ENCODE peak calls at places on chromosome 6, in six cellular contexts. S, Y, W, A, Q and V are unnamed samples.

GRCh38 chr6:134642217-134642616 is 307.7 kb downstream of the ALDH8A1 start:
- DNase-seq in Y (no peak), S (no peak), Q (no peak), A (peak), W (no peak), V (no peak)

GRCh38 chr6:53432318-53433161 is 83.8 kb upstream of the ELOVL5 start:
- DNase-seq in Y (no peak), W (no peak), A (peak), S (no peak), Q (peak), V (peak)

GRCh38 chr6:18454446-18454845 is 67.3 kb downstream of the RNF144B start:
- DNase-seq in Q (no peak), S (no peak), W (no peak), A (no peak), Y (no peak), V (no peak)

GRCh38 chr6:169265486-169266131 is 12.0 kb upstream of the THBS2 start:
- DNase-seq in A (no peak), Y (no peak), S (no peak), W (no peak), Q (no peak), V (no peak)

GRCh38 chr6:76351275-76351674 is 278.8 kb upstream of the IMPG1 start:
- DNase-seq in A (no peak), Q (no peak), S (no peak), Y (no peak), W (peak), V (no peak)

GRCh38 chr6:149306967-149307366 is 10.5 kb upstream of the TAB2 start:
- DNase-seq in A (peak), W (no peak), Y (no peak), Q (no peak), S (no peak), V (no peak)

GRCh38 chr6:55954436-55954835 is 79.0 kb upstream of the BMP5 start:
- DNase-seq in Q (no peak), Y (no peak), S (no peak), W (no peak), A (no peak), V (no peak)

GRCh38 chr6:69279805-69280204 is 517.0 kb downstream of the LMBRD1 start:
- DNase-seq in S (no peak), W (no peak), Y (no peak), Q (no peak), A (no peak), V (no peak)

GRCh38 chr6:167104388-167104787 is 18.5 kb upstream of the CCR6 start:
- DNase-seq in A (no peak), Y (no peak), W (no peak), Q (no peak), S (no peak), V (no peak)

GRCh38 chr6:87628881-87629280 is 38.9 kb downstream of the ORC3 start:
- DNase-seq in A (peak), S (no peak), Q (no peak), Y (no peak), W (no peak), V (peak)

GRCh38 chr6:2986722-2987196 is 12.9 kb upstream of the NQO2 start:
- DNase-seq in A (peak), Y (no peak), W (no peak), S (no peak), Q (no peak), V (no peak)

GRCh38 chr6:132961122-132961521 is 146.8 kb downstream of the RPS12 start:
- DNase-seq in A (peak), W (peak), Q (no peak), S (no peak), Y (no peak), V (no peak)

GRCh38 chr6:53020005-53020744 is 25.1 kb upstream of the GSTA4 start:
- DNase-seq in W (no peak), A (no peak), Q (no peak), Y (no peak), S (no peak), V (no peak)

GRCh38 chr6:170073846-170074245 is 217.0 kb downstream of the DLL1 start:
- DNase-seq in A (no peak), Y (no peak), S (no peak), W (no peak), Q (no peak), V (no peak)

GRCh38 chr6:139540276-139540675 is 165.8 kb upstream of the CITED2 start:
- DNase-seq in Y (no peak), A (peak), S (peak), Q (no peak), W (no peak), V (peak)